ENCODE peak calls at places on chromosomes 12 and 14, in five cellular contexts. One of them, this sample, is unnamed.

GRCh38 chr12:49529409-49529808 is 9.4 kb upstream of the KCNH3 start:
- DNase-seq in left ventricle myocardium inferior: no peak
- DNase-seq in cardiac muscle cell: no peak
- DNase-seq in HFFc6: no peak
- DNase-seq in AG09309: no peak
- DNase-seq in this sample: no peak

GRCh38 chr14:32047791-32048190 is 29.3 kb upstream of the ARHGAP5 start:
- DNase-seq in HFFc6: no peak
- DNase-seq in AG09309: no peak
- DNase-seq in left ventricle myocardium inferior: no peak
- DNase-seq in cardiac muscle cell: no peak
- DNase-seq in this sample: no peak

GRCh38 chr14:96730386-96730785 is 66.8 kb upstream of the VRK1 start:
- DNase-seq in AG09309: no peak
- DNase-seq in cardiac muscle cell: no peak
- DNase-seq in left ventricle myocardium inferior: no peak
- DNase-seq in HFFc6: no peak
- DNase-seq in this sample: no peak

GRCh38 chr14:106551265-106551664 is 1024.9 kb downstream of the TMEM121 start:
- DNase-seq in left ventricle myocardium inferior: no peak
- DNase-seq in AG09309: no peak
- DNase-seq in HFFc6: no peak
- DNase-seq in cardiac muscle cell: no peak
- DNase-seq in this sample: peak; percentile 26

GRCh38 chr14:75277000-75277795 is 1.4 kb upstream of the FOS start:
- DNase-seq in AG09309: no peak
- DNase-seq in HFFc6: peak; percentile 92
- DNase-seq in cardiac muscle cell: peak; percentile 90
- DNase-seq in left ventricle myocardium inferior: peak; percentile 91
- DNase-seq in this sample: peak; percentile 56

GRCh38 chr12:112985655-112986290 is 7.5 kb downstream of the OAS2 start:
- DNase-seq in AG09309: no peak
- DNase-seq in left ventricle myocardium inferior: no peak
- DNase-seq in cardiac muscle cell: no peak
- DNase-seq in HFFc6: no peak
- DNase-seq in this sample: no peak

GRCh38 chr12:90120627-90121026 is 412.0 kb upstream of the ATP2B1 start:
- DNase-seq in cardiac muscle cell: no peak
- DNase-seq in AG09309: no peak
- DNase-seq in HFFc6: no peak
- DNase-seq in left ventricle myocardium inferior: no peak
- DNase-seq in this sample: no peak

GRCh38 chr14:23627961-23628360 is 8.2 kb upstream of the DHRS2 start:
- DNase-seq in HFFc6: no peak
- DNase-seq in cardiac muscle cell: no peak
- DNase-seq in AG09309: no peak
- DNase-seq in left ventricle myocardium inferior: no peak
- DNase-seq in this sample: no peak

GRCh38 chr14:33916663-33917565 is 34.0 kb downstream of the EGLN3 start:
- DNase-seq in HFFc6: no peak
- DNase-seq in cardiac muscle cell: no peak
- DNase-seq in left ventricle myocardium inferior: no peak
- DNase-seq in AG09309: no peak
- DNase-seq in this sample: no peak

GRCh38 chr12:45988259-45988658 is 2.1 kb downstream of the SCAF11 start:
- DNase-seq in left ventricle myocardium inferior: no peak
- DNase-seq in cardiac muscle cell: no peak
- DNase-seq in HFFc6: peak; percentile 70
- DNase-seq in AG09309: no peak
- DNase-seq in this sample: no peak

GRCh38 chr12:884746-885414 is 64.6 kb downstream of the RAD52 start:
- DNase-seq in left ventricle myocardium inferior: no peak
- DNase-seq in HFFc6: no peak
- DNase-seq in AG09309: no peak
- DNase-seq in cardiac muscle cell: no peak
- DNase-seq in this sample: no peak

GRCh38 chr12:6059221-6059620 is 65.2 kb downstream of the VWF start:
- DNase-seq in AG09309: no peak
- DNase-seq in HFFc6: no peak
- DNase-seq in cardiac muscle cell: no peak
- DNase-seq in left ventricle myocardium inferior: no peak
- DNase-seq in this sample: no peak

GRCh38 chr12:6062427-6063378 is 61.8 kb downstream of the VWF start:
- DNase-seq in AG09309: no peak
- DNase-seq in left ventricle myocardium inferior: no peak
- DNase-seq in HFFc6: no peak
- DNase-seq in cardiac muscle cell: peak; percentile 65
- DNase-seq in this sample: peak; percentile 73

GRCh38 chr12:6063379-6063735 is 61.1 kb downstream of the VWF start:
- DNase-seq in HFFc6: no peak
- DNase-seq in cardiac muscle cell: no peak
- DNase-seq in left ventricle myocardium inferior: no peak
- DNase-seq in AG09309: no peak
- DNase-seq in this sample: no peak

GRCh38 chr12:6059860-6060565 is 64.5 kb downstream of the VWF start:
- DNase-seq in left ventricle myocardium inferior: no peak
- DNase-seq in HFFc6: no peak
- DNase-seq in cardiac muscle cell: peak; percentile 18
- DNase-seq in AG09309: no peak
- DNase-seq in this sample: no peak

DNA sequence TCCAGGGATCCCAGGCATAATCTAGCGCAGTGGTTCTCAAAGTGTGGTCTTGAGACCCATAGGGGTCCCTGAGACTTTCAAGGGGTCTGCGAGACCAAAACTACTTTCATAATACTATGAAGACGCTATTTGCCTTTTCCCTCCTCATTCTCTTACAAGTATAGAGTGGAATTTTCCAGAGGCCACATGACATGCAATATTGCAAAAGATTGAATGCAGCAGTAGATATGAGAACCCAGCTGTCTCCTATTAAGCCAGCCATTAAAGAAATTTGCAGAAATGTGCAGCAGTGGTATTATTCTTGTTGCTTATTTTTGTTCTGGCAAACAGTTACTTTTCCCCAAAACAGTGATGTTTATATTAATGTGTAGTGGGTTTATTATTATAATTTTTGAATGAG is 62.8 kb downstream of the VWF start:
- DNase-seq in left ventricle myocardium inferior: no peak
- DNase-seq in AG09309: peak; percentile 64
- DNase-seq in cardiac muscle cell: no peak
- DNase-seq in HFFc6: peak; percentile 25
- DNase-seq in this sample: no peak
- TF ChIP-seq CTCF in left ventricle myocardium inferior: no peak
- TF ChIP-seq CTCF in AG09309: no peak
- TF ChIP-seq CTCF in cardiac muscle cell: no peak
- TF ChIP-seq CTCF in HFFc6: no peak
- TF ChIP-seq CTCF in this sample: no peak

GRCh38 chr14:24679248-24680085 is 45.5 kb upstream of the GZMB start:
- DNase-seq in cardiac muscle cell: no peak
- DNase-seq in HFFc6: no peak
- DNase-seq in AG09309: no peak
- DNase-seq in left ventricle myocardium inferior: no peak
- DNase-seq in this sample: peak; percentile 25
- TF ChIP-seq CTCF in cardiac muscle cell: no peak
- TF ChIP-seq CTCF in HFFc6: peak; percentile 6
- TF ChIP-seq CTCF in AG09309: no peak
- TF ChIP-seq CTCF in left ventricle myocardium inferior: no peak
- TF ChIP-seq CTCF in this sample: peak; percentile 70

GRCh38 chr12:31772685-31773222 is 43.9 kb upstream of the AMN1 start:
- DNase-seq in HFFc6: no peak
- DNase-seq in AG09309: no peak
- DNase-seq in left ventricle myocardium inferior: no peak
- DNase-seq in cardiac muscle cell: no peak
- DNase-seq in this sample: no peak
- TF ChIP-seq CTCF in HFFc6: no peak
- TF ChIP-seq CTCF in AG09309: no peak
- TF ChIP-seq CTCF in left ventricle myocardium inferior: peak; percentile 22
- TF ChIP-seq CTCF in cardiac muscle cell: no peak
- TF ChIP-seq CTCF in this sample: no peak

GRCh38 chr14:94636744-94637412 is 24.7 kb downstream of the SERPINA3 start:
- DNase-seq in HFFc6: no peak
- DNase-seq in AG09309: no peak
- DNase-seq in cardiac muscle cell: peak; percentile 47
- DNase-seq in left ventricle myocardium inferior: no peak
- DNase-seq in this sample: no peak
- TF ChIP-seq CTCF in HFFc6: no peak
- TF ChIP-seq CTCF in AG09309: peak; percentile 15
- TF ChIP-seq CTCF in cardiac muscle cell: peak; percentile 17
- TF ChIP-seq CTCF in left ventricle myocardium inferior: peak; percentile 26
- TF ChIP-seq CTCF in this sample: no peak

GRCh38 chr12:95205016-95205415 is 12.3 kb downstream of the FGD6 start:
- DNase-seq in HFFc6: no peak
- DNase-seq in AG09309: no peak
- DNase-seq in cardiac muscle cell: no peak
- DNase-seq in left ventricle myocardium inferior: no peak
- DNase-seq in this sample: no peak

GRCh38 chr12:95207407-95207806 is 9.9 kb downstream of the FGD6 start:
- DNase-seq in HFFc6: no peak
- DNase-seq in AG09309: no peak
- DNase-seq in left ventricle myocardium inferior: no peak
- DNase-seq in cardiac muscle cell: no peak
- DNase-seq in this sample: no peak

GRCh38 chr12:95205685-95206084 is 11.6 kb downstream of the FGD6 start:
- DNase-seq in HFFc6: peak; percentile 76
- DNase-seq in AG09309: peak; percentile 72
- DNase-seq in left ventricle myocardium inferior: no peak
- DNase-seq in cardiac muscle cell: peak; percentile 32
- DNase-seq in this sample: no peak

GRCh38 chr12:95208678-95209077 is 8.6 kb downstream of the FGD6 start:
- DNase-seq in cardiac muscle cell: no peak
- DNase-seq in HFFc6: no peak
- DNase-seq in left ventricle myocardium inferior: no peak
- DNase-seq in AG09309: no peak
- DNase-seq in this sample: no peak

GRCh38 chr12:95206916-95207315 is 10.4 kb downstream of the FGD6 start:
- DNase-seq in left ventricle myocardium inferior: no peak
- DNase-seq in AG09309: no peak
- DNase-seq in HFFc6: no peak
- DNase-seq in cardiac muscle cell: no peak
- DNase-seq in this sample: no peak
- TF ChIP-seq CTCF in left ventricle myocardium inferior: no peak
- TF ChIP-seq CTCF in AG09309: no peak
- TF ChIP-seq CTCF in HFFc6: no peak
- TF ChIP-seq CTCF in cardiac muscle cell: no peak
- TF ChIP-seq CTCF in this sample: no peak

DNA sequence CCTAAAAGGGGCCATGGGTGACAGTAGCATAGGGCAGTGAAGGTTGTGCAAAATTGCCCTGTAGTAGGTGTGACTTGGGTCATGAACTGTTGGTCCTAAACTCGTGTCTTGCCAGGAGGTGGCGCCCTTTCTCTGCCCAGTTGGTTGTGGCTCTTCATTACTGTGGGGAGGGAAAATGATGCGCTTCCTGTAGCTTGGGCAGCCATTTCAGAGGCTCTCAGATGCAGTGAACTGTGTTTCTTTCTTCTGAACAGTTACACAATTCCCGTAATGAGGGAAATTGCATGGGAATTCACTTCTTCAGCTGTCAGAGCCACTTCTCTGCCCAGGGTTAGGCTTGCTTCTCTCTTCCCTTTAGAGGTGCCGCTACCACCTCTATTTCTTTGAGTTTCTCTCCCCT is 148.1 kb upstream of the NRXN3 start:
- DNase-seq in AG09309: no peak
- DNase-seq in left ventricle myocardium inferior: peak; percentile 22
- DNase-seq in cardiac muscle cell: peak; percentile 75
- DNase-seq in HFFc6: peak; percentile 55
- DNase-seq in this sample: peak; percentile 83
- TF ChIP-seq CTCF in AG09309: peak; percentile 62
- TF ChIP-seq CTCF in left ventricle myocardium inferior: peak; percentile 61
- TF ChIP-seq CTCF in cardiac muscle cell: peak; percentile 44
- TF ChIP-seq CTCF in HFFc6: peak; percentile 83
- TF ChIP-seq CTCF in this sample: peak; percentile 58

DNA sequence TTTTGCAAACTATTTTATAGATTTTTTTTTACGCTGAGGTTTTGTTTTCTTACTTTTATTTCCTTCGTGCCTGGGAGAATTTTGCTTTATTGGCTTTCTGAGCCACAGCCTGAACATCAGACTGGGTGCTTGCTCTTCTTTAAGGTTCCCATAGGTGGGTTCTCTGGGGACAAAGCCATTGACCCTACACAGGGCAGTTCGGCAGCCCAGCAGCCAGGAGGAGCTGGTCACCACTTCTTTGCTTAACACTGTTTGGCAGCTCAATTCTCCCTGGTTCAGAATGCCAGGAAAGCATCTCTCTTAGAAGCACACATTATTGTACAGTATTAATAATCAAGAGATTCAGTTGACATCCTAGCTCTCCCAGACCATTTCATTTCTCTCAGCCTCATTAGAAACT is 140.8 kb upstream of the NEDD1 start:
- DNase-seq in AG09309: no peak
- DNase-seq in left ventricle myocardium inferior: no peak
- DNase-seq in cardiac muscle cell: no peak
- DNase-seq in HFFc6: peak; percentile 12
- DNase-seq in this sample: no peak
- TF ChIP-seq CTCF in AG09309: peak; percentile 63
- TF ChIP-seq CTCF in left ventricle myocardium inferior: no peak
- TF ChIP-seq CTCF in cardiac muscle cell: peak; percentile 13
- TF ChIP-seq CTCF in HFFc6: peak; percentile 67
- TF ChIP-seq CTCF in this sample: no peak